ENCODE peak calls at places on chromosomes 11 and 22, in nine cellular contexts. R, H, X, O, P, Y, U, C and I are unnamed samples.

GRCh38 chr11:8252388-8252787 is 11.3 kb downstream of the LMO1 start:
- DNase-seq in R (no peak), H (no peak), X (no peak), O (no peak), P (no peak), Y (no peak), U (no peak), C (no peak), I (peak)

GRCh38 chr11:105906517-105906916 is 115.5 kb downstream of the MSANTD4 start:
- DNase-seq in R (no peak), H (no peak), X (no peak), O (no peak), P (no peak), Y (no peak), U (no peak), C (no peak), I (no peak)

GRCh38 chr22:29031236-29031982 is 30.2 kb downstream of the C22orf31 start:
- DNase-seq in R (peak), H (peak), X (peak), O (peak), P (peak), Y (peak), U (peak), C (peak), I (no peak)

GRCh38 chr11:59668188-59668949 is 468 bp downstream of the PATL1 start:
- DNase-seq in R (peak), H (peak), X (peak), O (peak), P (peak), Y (peak), U (peak), C (peak), I (no peak)

GRCh38 chr11:122791836-122792235 is 46.5 kb upstream of the CRTAM start:
- DNase-seq in R (no peak), H (no peak), X (no peak), O (no peak), P (no peak), Y (peak), U (no peak), C (no peak), I (no peak)

GRCh38 chr11:35141538-35141937 is 2.6 kb downstream of the CD44 start:
- DNase-seq in R (no peak), H (no peak), X (no peak), O (peak), P (no peak), Y (no peak), U (peak), C (no peak), I (peak)

GRCh38 chr22:32499666-32500065 is 25.1 kb downstream of the FBXO7 start:
- DNase-seq in R (no peak), H (no peak), X (no peak), O (no peak), P (no peak), Y (no peak), U (no peak), C (no peak), I (no peak)

GRCh38 chr11:86743223-86744118 is 56.9 kb upstream of the PRSS23 start:
- DNase-seq in R (no peak), H (no peak), X (peak), O (peak), P (no peak), Y (peak), U (peak), C (no peak), I (no peak)

GRCh38 chr22:48785792-48786678 is 1041.6 kb downstream of the BRD1 start:
- DNase-seq in R (no peak), H (no peak), X (no peak), O (no peak), P (no peak), Y (no peak), U (peak), C (no peak), I (no peak)

GRCh38 chr11:17845431-17845881 is 110.9 kb downstream of the KCNC1 start:
- DNase-seq in R (no peak), H (no peak), X (no peak), O (no peak), P (no peak), Y (peak), U (no peak), C (no peak), I (no peak)

GRCh38 chr11:72975778-72976520 is 161.7 kb downstream of the ATG16L2 start:
- DNase-seq in R (no peak), H (no peak), X (no peak), O (no peak), P (no peak), Y (peak), U (no peak), C (no peak), I (no peak)

GRCh38 chr11:126791446-126791845 is 209.1 kb downstream of the KIRREL3 start:
- DNase-seq in R (no peak), H (peak), X (no peak), O (no peak), P (no peak), Y (no peak), U (no peak), C (no peak), I (no peak)
- TF ChIP-seq CTCF in R (peak), H (peak), X (no peak), O (no peak), P (no peak), Y (peak), U (no peak), C (no peak), I (no peak)

GRCh38 chr11:89201138-89201537 is 23.5 kb downstream of the TYR start:
- DNase-seq in R (no peak), H (no peak), X (no peak), O (no peak), P (no peak), Y (no peak), U (no peak), C (no peak), I (no peak)

GRCh38 chr11:89203814-89204213 is 26.1 kb downstream of the TYR start:
- DNase-seq in R (no peak), H (peak), X (no peak), O (no peak), P (no peak), Y (no peak), U (no peak), C (no peak), I (no peak)

GRCh38 chr11:89205378-89205777 is 27.7 kb downstream of the TYR start:
- DNase-seq in R (no peak), H (no peak), X (no peak), O (no peak), P (no peak), Y (no peak), U (no peak), C (no peak), I (no peak)
- TF ChIP-seq CTCF in R (no peak), H (peak), X (no peak), O (no peak), P (no peak), Y (peak), U (no peak), C (no peak), I (no peak)

DNA sequence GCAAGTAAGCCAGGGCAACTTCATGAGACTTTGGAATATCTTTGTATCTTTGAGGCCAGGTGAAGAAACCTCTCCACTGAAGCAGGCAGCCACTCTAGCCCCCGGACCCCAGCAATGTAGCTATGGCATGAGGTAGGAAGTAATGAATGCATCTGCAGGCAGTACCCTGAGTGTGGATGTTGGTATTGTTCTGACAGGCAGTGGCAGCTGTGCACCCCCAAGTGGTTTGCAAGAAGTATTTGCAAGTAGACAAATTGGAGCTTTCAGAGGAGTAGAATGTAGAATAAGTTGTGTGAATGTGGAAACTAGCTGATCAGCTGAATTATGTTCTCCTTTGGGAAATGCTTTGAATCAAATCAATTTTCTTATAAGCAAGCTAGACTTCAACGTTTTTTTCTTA is 194.4 kb upstream of the PGR start:
- DNase-seq in R (no peak), H (peak), X (no peak), O (no peak), P (no peak), Y (no peak), U (no peak), C (peak), I (no peak)
- TF ChIP-seq CTCF in R (no peak), H (peak), X (peak), O (no peak), P (no peak), Y (no peak), U (no peak), C (no peak), I (no peak)

DNA sequence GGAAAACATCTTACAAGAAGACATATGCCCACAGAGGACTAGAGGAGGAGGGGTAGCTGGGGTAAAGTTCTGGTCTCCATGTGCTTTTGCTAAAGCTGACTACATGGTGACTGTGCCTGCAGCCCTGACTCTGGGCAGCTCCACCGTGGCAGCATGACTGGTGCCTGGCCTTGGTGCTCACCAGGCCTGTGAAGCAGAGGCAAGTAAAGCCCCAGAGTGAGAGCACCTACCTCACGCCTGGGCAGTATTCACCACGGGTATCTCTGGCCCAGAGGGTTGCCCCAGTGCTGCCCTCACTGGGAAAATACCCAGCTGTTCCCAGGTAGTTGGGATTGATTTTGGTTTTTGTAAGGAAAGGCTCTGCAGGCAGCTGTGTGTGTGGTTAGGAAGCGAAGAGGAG is 78.3 kb downstream of the CTTN start:
- DNase-seq in R (no peak), H (no peak), X (no peak), O (no peak), P (no peak), Y (no peak), U (no peak), C (no peak), I (no peak)
- TF ChIP-seq CTCF in R (no peak), H (no peak), X (no peak), O (no peak), P (no peak), Y (no peak), U (no peak), C (no peak), I (no peak)

GRCh38 chr11:21933095-21933494 is 259.8 kb upstream of the ANO5 start:
- DNase-seq in R (no peak), H (no peak), X (no peak), O (no peak), P (no peak), Y (no peak), U (no peak), C (no peak), I (no peak)
- TF ChIP-seq CTCF in R (peak), H (peak), X (peak), O (peak), P (no peak), Y (no peak), U (no peak), C (peak), I (no peak)

GRCh38 chr11:61826930-61827572 is 1.0 kb upstream of the FADS2 start:
- DNase-seq in R (no peak), H (no peak), X (no peak), O (no peak), P (no peak), Y (no peak), U (no peak), C (no peak), I (no peak)

GRCh38 chr11:61828629-61829407 is 718 bp downstream of the FADS2 start:
- DNase-seq in R (peak), H (peak), X (peak), O (peak), P (peak), Y (no peak), U (no peak), C (peak), I (peak)

GRCh38 chr11:61828379-61828628 is 204 bp downstream of the FADS2 start:
- DNase-seq in R (no peak), H (no peak), X (no peak), O (peak), P (no peak), Y (no peak), U (no peak), C (no peak), I (no peak)

GRCh38 chr11:61829806-61830205 is 1.7 kb downstream of the FADS2 start:
- DNase-seq in R (no peak), H (no peak), X (no peak), O (no peak), P (no peak), Y (no peak), U (no peak), C (no peak), I (no peak)

DNA sequence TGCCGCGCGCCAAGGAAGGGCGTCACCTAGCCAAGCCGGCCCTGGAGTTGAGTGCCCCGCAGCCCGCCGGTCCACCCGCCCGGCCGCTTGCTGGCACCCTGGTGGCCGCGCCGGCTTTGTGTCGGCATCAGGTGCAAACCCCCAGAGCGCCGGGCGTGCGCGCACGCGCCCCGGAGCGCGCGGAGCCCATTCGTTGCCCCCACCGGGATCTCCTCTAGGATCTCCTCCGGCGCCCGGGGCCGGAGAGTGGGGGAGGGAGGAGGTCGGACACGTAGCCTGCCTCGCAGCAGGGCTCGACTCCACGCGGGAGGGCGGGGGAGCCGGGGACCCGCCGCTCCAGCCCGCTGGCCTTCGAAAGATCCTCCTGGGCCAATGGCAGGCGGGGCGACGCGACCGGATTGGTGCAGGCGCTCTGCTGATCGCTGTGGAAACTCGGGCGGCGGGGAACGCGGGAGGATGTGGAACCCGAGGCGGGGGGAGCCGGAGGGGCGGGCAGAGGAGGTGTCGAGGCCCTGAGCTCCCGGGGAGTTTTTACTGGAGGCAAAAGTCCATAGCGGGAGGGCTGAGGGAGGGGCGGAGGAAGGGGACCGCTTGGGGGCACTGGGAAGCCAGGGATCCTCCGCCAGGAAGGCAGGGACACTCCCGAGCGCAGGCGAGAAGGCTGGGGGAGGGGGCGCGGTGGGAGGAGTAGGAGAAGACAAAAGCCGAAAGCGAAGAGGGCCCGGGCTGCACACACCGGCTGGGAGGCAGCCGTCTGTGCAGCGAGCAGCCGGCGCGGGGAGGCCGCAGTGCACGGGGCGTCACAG is at the start of gene FADS2:
- DNase-seq in R (peak), H (peak), X (peak), O (peak), P (peak), Y (peak), U (peak), C (peak), I (peak)
- TF ChIP-seq CTCF in R (no peak), H (no peak), X (no peak), O (no peak), P (no peak), Y (peak), U (no peak), C (peak), I (no peak)